ENCODE peak calls at places on chromosomes 6 and 20, in eight cellular contexts. E is NCI-H345, W is OCI-LY7, Q is ovary, Y is HS-5, V is NCI-H1436, T is PC-3, G is immature natural killer cell. D is an unnamed sample.

GRCh38 chr20:33658929-33659328 is 3.2 kb upstream of the C20orf144 start:
- DNase-seq in Q (peak), G (no peak), V (no peak), T (no peak), Y (no peak), E (no peak), W (no peak), D (no peak)

GRCh38 chr6:33181141-33181540 is 11.1 kb downstream of the COL11A2 start:
- DNase-seq in T (no peak), V (no peak), Q (no peak), G (no peak), E (no peak), W (no peak), Y (no peak), D (no peak)

GRCh38 chr6:44697333-44697732 is 309.8 kb downstream of the CDC5L start:
- DNase-seq in Q (no peak), W (no peak), E (no peak), G (no peak), T (no peak), Y (no peak), V (no peak), D (no peak)

GRCh38 chr6:127118505-127119360 is at the start of gene RSPO3:
- DNase-seq in G (no peak), T (no peak), Q (peak), V (no peak), E (peak), W (no peak), Y (peak), D (peak)

GRCh38 chr6:72651191-72651590 is 29.3 kb downstream of the KCNQ5 start:
- DNase-seq in G (no peak), Q (no peak), W (no peak), E (no peak), V (no peak), Y (no peak), T (peak), D (no peak)

GRCh38 chr20:51608060-51608459 is 65.5 kb upstream of the NFATC2 start:
- DNase-seq in E (no peak), Q (no peak), G (no peak), T (no peak), V (no peak), Y (no peak), W (no peak), D (no peak)

GRCh38 chr6:106103728-106104109 is 17.6 kb downstream of the PRDM1 start:
- DNase-seq in W (no peak), Q (no peak), T (peak), Y (no peak), E (no peak), V (peak), G (peak), D (peak)

GRCh38 chr6:99611148-99611547 is 4.5 kb downstream of the PRDM13 start:
- DNase-seq in E (no peak), Y (no peak), Q (no peak), T (no peak), W (no peak), G (no peak), V (no peak), D (no peak)

GRCh38 chr20:62171245-62171644 is 11.6 kb upstream of the MTG2 start:
- DNase-seq in W (no peak), Y (no peak), Q (no peak), T (no peak), V (no peak), G (no peak), E (no peak), D (no peak)

GRCh38 chr20:15699431-15700146 is 873.7 kb downstream of the KIF16B start:
- DNase-seq in T (peak), E (no peak), G (no peak), Q (peak), V (no peak), Y (no peak), W (peak), D (no peak)

GRCh38 chr6:90326404-90327057 is 29.9 kb upstream of the BACH2 start:
- DNase-seq in W (no peak), E (no peak), G (no peak), T (no peak), V (no peak), Y (no peak), Q (no peak), D (no peak)

GRCh38 chr20:52291109-52291508 is 99.5 kb upstream of the ZFP64 start:
- DNase-seq in T (no peak), G (no peak), V (no peak), Y (no peak), W (no peak), E (no peak), Q (no peak), D (no peak)

GRCh38 chr6:74249658-74250057 is 553.7 kb downstream of the CD109 start:
- DNase-seq in E (no peak), W (no peak), V (no peak), Q (no peak), T (peak), Y (peak), G (no peak), D (peak)

GRCh38 chr6:21578523-21578922 is 15.0 kb upstream of the SOX4 start:
- DNase-seq in V (no peak), Q (no peak), Y (no peak), T (no peak), W (no peak), G (no peak), E (no peak), D (no peak)

GRCh38 chr6:8441452-8441851 is 6.1 kb upstream of the SLC35B3 start:
- DNase-seq in Q (no peak), T (no peak), E (no peak), G (no peak), Y (no peak), W (no peak), V (no peak), D (peak)

GRCh38 chr20:33211817-33212424 is 5.2 kb upstream of the BPIFA3 start:
- DNase-seq in T (peak), V (peak), G (no peak), W (peak), Q (no peak), Y (peak), E (peak), D (peak)

GRCh38 chr6:167776906-167777645 is 49.6 kb upstream of the AFDN start:
- DNase-seq in V (no peak), Q (no peak), Y (no peak), W (no peak), E (no peak), T (no peak), G (no peak), D (no peak)

GRCh38 chr6:137496392-137496767 is 2.2 kb upstream of the OLIG3 start:
- DNase-seq in V (no peak), W (no peak), E (no peak), Q (no peak), T (no peak), Y (no peak), G (no peak), D (no peak)

GRCh38 chr6:17527076-17527475 is 73.0 kb upstream of the FAM8A1 start:
- DNase-seq in G (no peak), Y (no peak), W (no peak), Q (no peak), E (no peak), V (no peak), T (no peak), D (no peak)

GRCh38 chr6:74870403-74870802 is 335.4 kb downstream of the COL12A1 start:
- DNase-seq in G (no peak), E (no peak), Q (no peak), T (peak), Y (no peak), W (no peak), V (no peak), D (peak)

GRCh38 chr6:106847116-106847515 is 127.4 kb downstream of the CD24 start:
- DNase-seq in V (no peak), Y (no peak), W (peak), Q (no peak), T (no peak), E (no peak), G (no peak), D (no peak)

GRCh38 chr6:25173951-25174474 is 105.2 kb upstream of the CARMIL1 start:
- DNase-seq in T (peak), W (no peak), Q (no peak), Y (peak), E (peak), G (no peak), V (no peak), D (peak)

D was measured in kidney tubule cell.